ENCODE peak calls at places on chromosomes 12 and 14, in four cellular contexts. G is stomach, B is HepG2, T is tibial nerve. K is an unnamed sample. For H3K9me3, the result is how much of the 10 kb centered on the place peaks cover.

GRCh38 chr14:23571701-23572523 is 4.3 kb upstream of the AP1G2 start:
- DNase-seq in G (no peak), T (no peak), B (no peak), K (no peak)

GRCh38 chr12:78183854-78184253 is 353.2 kb downstream of the NAV3 start:
- DNase-seq in B (no peak), G (no peak), T (no peak), K (no peak)

GRCh38 chr12:8081228-8081920 is 700 bp upstream of the NECAP1 start:
- DNase-seq in T (no peak), B (no peak), G (no peak), K (no peak)

GRCh38 chr12:80946591-80946990 is 8.9 kb upstream of the LIN7A start:
- DNase-seq in T (no peak), B (no peak), G (no peak), K (no peak)

GRCh38 chr12:104708891-104709290 is 249.2 kb downstream of the SLC41A2 start:
- DNase-seq in T (no peak), B (no peak), G (no peak), K (no peak)

GRCh38 chr12:28097221-28097620 is 93.0 kb upstream of the CCDC91 start:
- DNase-seq in G (no peak), B (no peak), T (no peak), K (no peak)

GRCh38 chr12:61095131-61095530 is 1165.1 kb upstream of the USP15 start:
- DNase-seq in T (no peak), G (no peak), B (no peak), K (no peak)

GRCh38 chr14:94686511-94687160 is 74.4 kb downstream of the SERPINA3 start:
- DNase-seq in B (no peak), T (no peak), G (no peak), K (no peak)

GRCh38 chr14:88554458-88555286 is at the start of gene PTPN21:
- DNase-seq in B (peak), G (peak), T (peak), K (no peak)

GRCh38 chr14:61193471-61193870 is 87.7 kb downstream of the TMEM30B start:
- DNase-seq in B (no peak), G (no peak), T (no peak), K (no peak)

GRCh38 chr12:54937376-54937775 is 47.2 kb downstream of the TESPA1 start:
- DNase-seq in T (no peak), G (no peak), B (no peak), K (no peak)

GRCh38 chr12:124804011-124804621 is 59.5 kb downstream of the SCARB1 start:
- DNase-seq in B (peak), G (peak), T (no peak), K (no peak)

GRCh38 chr12:3752741-3753486 is at the start of gene CRACR2A:
- DNase-seq in G (peak), B (no peak), T (peak), K (peak)

GRCh38 chr12:104569348-104570173 is 112.8 kb downstream of the CHST11 start:
- DNase-seq in B (no peak), G (peak), T (no peak), K (peak)

GRCh38 chr14:38098074-38098846 is 109.4 kb upstream of the SSTR1 start:
- DNase-seq in G (no peak), B (no peak), T (no peak), K (no peak)

GRCh38 chr12:45763381-45763780 is 33.9 kb downstream of the ARID2 start:
- DNase-seq in T (no peak), B (peak), G (no peak), K (no peak)

GRCh38 chr14:61625171-61625570 is 70.1 kb upstream of the HIF1A start:
- DNase-seq in G (no peak), B (peak), T (no peak), K (no peak)

GRCh38 chr14:61525293-61526011 is 169.9 kb upstream of the HIF1A start:
- DNase-seq in B (no peak), G (peak), T (peak), K (peak)

GRCh38 chr12:16016748-16017147 is 105.6 kb downstream of the DERA start:
- DNase-seq in T (no peak), B (no peak), G (no peak), K (no peak)

GRCh38 chr12:77965790-77966189 is 135.1 kb downstream of the NAV3 start:
- DNase-seq in B (no peak), T (no peak), G (no peak), K (no peak)

GRCh38 chr14:100432652-100433427 is 109.7 kb downstream of the SLC25A47 start:
- DNase-seq in T (no peak), G (no peak), B (no peak), K (no peak)

GRCh38 chr14:100433428-100433814 is 110.3 kb downstream of the SLC25A47 start:
- DNase-seq in G (no peak), T (no peak), B (no peak), K (no peak)

GRCh38 chr14:100435459-100435858 is 112.3 kb downstream of the SLC25A47 start:
- DNase-seq in T (no peak), B (no peak), G (no peak), K (no peak)

GRCh38 chr14:100434911-100435455 is 111.8 kb downstream of the SLC25A47 start:
- DNase-seq in G (no peak), B (no peak), T (no peak), K (no peak)

DNA sequence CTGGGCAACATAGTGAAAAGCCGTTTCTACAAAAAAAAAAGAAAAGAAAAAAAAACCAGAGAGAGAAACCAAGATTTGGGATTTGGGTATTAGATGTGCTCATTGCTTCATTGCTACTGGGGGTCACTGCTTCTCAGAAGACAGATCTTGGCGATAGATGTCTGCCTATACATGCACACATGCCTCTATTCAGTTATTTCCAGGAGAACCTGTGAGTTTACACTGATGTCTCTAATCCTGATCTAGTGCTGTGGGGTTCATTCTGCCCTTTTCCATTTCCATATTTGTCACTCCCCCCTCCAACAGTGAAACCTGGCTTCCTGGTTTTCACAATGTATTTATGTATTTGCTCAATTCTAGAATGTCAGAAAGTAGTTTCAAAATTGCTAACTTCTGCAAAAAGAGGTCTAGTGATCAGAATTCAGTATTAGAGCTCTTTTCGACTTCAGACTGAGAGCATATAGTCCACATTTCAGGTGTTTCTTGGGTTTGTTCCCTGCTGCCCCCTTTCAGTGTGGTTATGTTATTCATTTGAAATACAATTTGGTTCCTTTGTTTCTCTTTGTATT is 111.0 kb downstream of the SLC25A47 start:
- DNase-seq in B (no peak), G (no peak), T (no peak), K (no peak)
- H3K9me3 ChIP-seq in B (under half), G (under half), T (under half), K (under half)

GRCh38 chr12:113306382-113306781 is 28.5 kb downstream of the SLC8B1 start:
- DNase-seq in G (no peak), B (no peak), T (no peak), K (no peak)

GRCh38 chr12:113314121-113314529 is 20.8 kb downstream of the SLC8B1 start:
- DNase-seq in B (no peak), G (no peak), T (no peak), K (no peak)

GRCh38 chr12:113305281-113305856 is 29.5 kb downstream of the SLC8B1 start:
- DNase-seq in B (no peak), G (no peak), T (no peak), K (no peak)

GRCh38 chr12:113315358-113315757 is 19.6 kb downstream of the SLC8B1 start:
- DNase-seq in B (no peak), G (no peak), T (no peak), K (no peak)

DNA sequence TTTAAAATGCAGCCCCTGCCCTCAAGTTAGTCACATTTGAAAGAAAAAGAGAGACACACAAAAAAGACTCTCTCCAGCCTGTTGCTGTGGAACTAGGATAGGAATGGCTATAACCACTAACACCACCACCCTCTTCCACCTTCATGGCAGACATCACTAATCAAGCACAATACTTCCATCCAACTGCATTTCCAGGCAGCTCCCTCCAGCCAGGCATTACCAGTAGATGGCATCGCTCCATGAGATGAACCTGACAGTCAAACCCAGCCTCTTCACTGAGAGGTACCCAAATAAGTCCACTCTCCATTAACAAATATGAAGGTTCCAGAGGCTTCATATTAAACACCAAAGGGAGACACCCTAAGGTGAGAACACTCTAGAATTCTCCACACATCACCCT is 24.4 kb downstream of the SLC8B1 start:
- DNase-seq in B (peak), T (no peak), G (no peak), K (no peak)
- TF ChIP-seq CTCF in B (peak), T (no peak), G (no peak), K (no peak)

DNA sequence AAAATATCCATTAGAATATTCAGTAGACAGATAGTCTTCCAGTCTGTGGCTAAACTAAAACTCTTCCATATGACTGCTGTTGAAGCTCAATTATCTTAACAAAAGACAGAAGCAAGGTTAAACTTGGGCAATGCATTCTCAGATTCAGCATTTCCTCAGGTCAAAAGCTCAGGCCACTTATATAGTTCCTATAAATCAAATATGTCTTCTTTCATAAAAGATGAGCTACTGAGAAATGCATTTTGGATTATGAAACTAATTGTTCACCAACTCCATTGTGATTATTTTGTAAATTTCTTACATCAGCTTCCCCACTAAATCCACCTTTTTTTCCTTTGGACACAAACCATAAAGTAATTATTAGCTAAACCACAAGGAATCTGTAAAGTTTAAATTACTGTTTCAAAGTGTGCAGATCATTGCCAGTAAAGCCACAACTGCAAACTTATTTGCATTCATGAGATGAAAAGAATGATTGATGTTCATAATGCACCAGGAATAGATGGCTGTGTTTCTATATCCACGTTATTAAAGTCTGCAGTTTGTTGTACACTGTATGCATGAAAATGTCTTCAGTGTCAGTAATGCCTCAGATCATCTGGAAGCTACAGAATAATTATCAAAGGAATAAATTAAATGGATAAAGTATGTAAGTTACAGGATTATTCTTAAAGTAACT is 224.3 kb downstream of the FBXL14 start:
- DNase-seq in B (no peak), G (no peak), T (no peak), K (no peak)
- H3K27ac ChIP-seq in B (no peak), G (no peak), T (no peak), K (no peak)

DNA sequence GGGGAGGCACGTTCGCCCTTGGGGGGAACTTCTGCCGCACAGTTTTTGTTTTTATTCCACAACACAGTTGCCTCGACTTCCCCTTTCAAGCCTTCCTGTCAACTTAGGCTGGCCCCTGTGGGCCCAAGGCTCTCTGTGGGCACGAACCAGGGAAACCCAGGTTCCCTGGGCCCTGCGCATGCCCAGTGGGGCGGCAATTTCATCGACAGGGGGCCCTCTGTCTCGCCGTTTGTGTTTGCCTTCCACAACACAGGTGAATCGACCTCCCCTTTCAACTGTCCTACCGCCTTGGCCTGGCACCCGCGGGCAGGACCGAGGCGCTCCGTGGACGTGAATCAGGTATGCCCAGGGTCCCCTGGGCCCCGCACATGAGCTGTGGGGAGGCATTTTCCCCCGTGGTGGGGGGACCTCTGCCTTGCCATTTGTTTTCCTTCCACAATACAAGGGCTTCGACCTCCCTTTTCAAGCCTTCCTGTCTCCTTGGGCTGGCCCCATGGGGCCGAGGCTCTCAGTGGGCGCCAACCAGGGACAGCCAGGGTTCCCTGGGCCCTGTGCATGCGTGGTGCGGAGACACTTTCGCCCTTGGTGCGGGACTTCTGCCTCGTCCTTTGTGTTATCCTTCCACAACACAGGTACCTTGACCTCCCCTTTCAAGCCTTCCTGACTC is 354.0 kb downstream of the ALG10 start:
- DNase-seq in G (no peak), B (no peak), T (no peak), K (no peak)
- H3K9me3 ChIP-seq in G (half or more), B (under half), T (under half), K (under half)

GRCh38 chr12:32755051-32755653 is 545 bp downstream of the YARS2 start:
- DNase-seq in G (peak), T (peak), B (peak), K (peak)
- TF ChIP-seq CTCF in G (no peak), T (peak), B (peak), K (peak)

GRCh38 chr14:63388766-63389431 is 70.2 kb upstream of the GPHB5 start:
- DNase-seq in B (peak), G (peak), T (peak), K (peak)

GRCh38 chr14:63387691-63388090 is 69.0 kb upstream of the GPHB5 start:
- DNase-seq in B (no peak), T (no peak), G (no peak), K (no peak)

GRCh38 chr14:63378444-63378843 is 59.7 kb upstream of the GPHB5 start:
- DNase-seq in B (no peak), G (no peak), T (no peak), K (no peak)

GRCh38 chr14:63383776-63384367 is 65.1 kb upstream of the GPHB5 start:
- DNase-seq in G (no peak), T (no peak), B (no peak), K (no peak)
- H3K27ac ChIP-seq in G (no peak), T (no peak), B (no peak), K (no peak)

GRCh38 chr12:132355742-132356681 is 26.6 kb upstream of the GALNT9 start:
- DNase-seq in T (no peak), B (no peak), G (no peak), K (no peak)

GRCh38 chr12:132354211-132354981 is 25.0 kb upstream of the GALNT9 start:
- DNase-seq in T (no peak), B (no peak), G (no peak), K (no peak)

GRCh38 chr12:132354982-132355680 is 25.7 kb upstream of the GALNT9 start:
- DNase-seq in G (no peak), T (no peak), B (no peak), K (no peak)

GRCh38 chr12:132357623-132358186 is 28.3 kb upstream of the GALNT9 start:
- DNase-seq in G (no peak), B (no peak), T (no peak), K (no peak)

GRCh38 chr12:132356686-132357622 is 27.6 kb upstream of the GALNT9 start:
- DNase-seq in T (no peak), B (no peak), G (no peak), K (no peak)
- H3K9me3 ChIP-seq in T (under half), B (under half), G (under half), K (under half)

DNA sequence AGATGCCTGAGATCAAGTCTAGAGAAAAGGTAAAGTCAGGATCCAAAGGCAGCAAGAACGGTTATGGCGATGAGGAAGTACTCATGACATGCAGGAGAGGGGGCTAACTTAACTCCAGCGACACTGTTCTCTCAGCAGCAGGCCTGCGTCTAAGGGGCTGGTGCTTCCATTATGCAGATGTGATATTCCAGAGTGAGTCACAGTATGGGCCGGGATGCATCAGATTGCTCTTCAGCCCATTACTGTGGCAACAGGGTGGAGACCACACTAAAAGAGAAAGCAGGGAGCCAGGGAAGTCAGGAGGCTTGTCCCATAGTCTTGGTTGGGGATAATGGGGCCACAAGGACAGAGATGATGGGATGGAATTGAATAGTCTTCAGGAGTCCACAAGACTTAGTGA is 151.8 kb upstream of the NTF3 start:
- DNase-seq in G (no peak), T (no peak), B (no peak), K (no peak)
- TF ChIP-seq CTCF in G (no peak), T (no peak), B (no peak), K (no peak)

GRCh38 chr12:50659260-50659659 is 104.6 kb upstream of the ATF1 start:
- DNase-seq in B (peak), T (no peak), G (no peak), K (no peak)
- H3K27ac ChIP-seq in B (peak), T (no peak), G (no peak), K (no peak)

K was measured in CD4-positive, alpha-beta T cell.